ENCODE peak calls at places on chromosomes 1 and 21, in six cellular contexts. One of them, this sample, is unnamed.

GRCh38 chr1:109796484-109797305 is 33.0 kb upstream of the EPS8L3 start:
- DNase-seq in HCEC 1CT: peak; percentile 25
- DNase-seq in activated T-cell treated with anti-CD3 and anti-CD28 coated beads, Interleukin-2, amount 50 U/mL, for 72 hours: no peak
- DNase-seq in T-helper 2 cell: no peak
- DNase-seq in NCI-H1436: no peak
- DNase-seq in memory B cell: no peak
- DNase-seq in this sample: no peak

GRCh38 chr1:167110586-167110985 is 16.7 kb downstream of the STYXL2 start:
- DNase-seq in activated T-cell treated with anti-CD3 and anti-CD28 coated beads, Interleukin-2, amount 50 U/mL, for 72 hours: peak; percentile 21
- DNase-seq in T-helper 2 cell: no peak
- DNase-seq in HCEC 1CT: no peak
- DNase-seq in NCI-H1436: no peak
- DNase-seq in memory B cell: no peak
- DNase-seq in this sample: no peak

GRCh38 chr1:248834343-248834940 is 3.6 kb upstream of the ZNF672 start:
- DNase-seq in NCI-H1436: no peak
- DNase-seq in T-helper 2 cell: no peak
- DNase-seq in memory B cell: no peak
- DNase-seq in HCEC 1CT: no peak
- DNase-seq in activated T-cell treated with anti-CD3 and anti-CD28 coated beads, Interleukin-2, amount 50 U/mL, for 72 hours: no peak
- DNase-seq in this sample: no peak

GRCh38 chr1:185317886-185318310 is 855 bp upstream of the IVNS1ABP start:
- DNase-seq in activated T-cell treated with anti-CD3 and anti-CD28 coated beads, Interleukin-2, amount 50 U/mL, for 72 hours: peak; percentile 79
- DNase-seq in T-helper 2 cell: peak; percentile 17
- DNase-seq in HCEC 1CT: no peak
- DNase-seq in NCI-H1436: peak; percentile 16
- DNase-seq in memory B cell: peak; percentile 72
- DNase-seq in this sample: no peak

GRCh38 chr1:201528631-201529260 is 10.2 kb upstream of the NAV1 start:
- DNase-seq in memory B cell: no peak
- DNase-seq in HCEC 1CT: peak; percentile 27
- DNase-seq in T-helper 2 cell: no peak
- DNase-seq in activated T-cell treated with anti-CD3 and anti-CD28 coated beads, Interleukin-2, amount 50 U/mL, for 72 hours: no peak
- DNase-seq in NCI-H1436: no peak
- DNase-seq in this sample: no peak

GRCh38 chr1:203051841-203052324 is 25.6 kb downstream of the PPFIA4 start:
- DNase-seq in HCEC 1CT: no peak
- DNase-seq in activated T-cell treated with anti-CD3 and anti-CD28 coated beads, Interleukin-2, amount 50 U/mL, for 72 hours: no peak
- DNase-seq in memory B cell: no peak
- DNase-seq in T-helper 2 cell: no peak
- DNase-seq in NCI-H1436: peak; percentile 62
- DNase-seq in this sample: peak; percentile 94

GRCh38 chr1:216044538-216044937 is 378.7 kb downstream of the USH2A start:
- DNase-seq in NCI-H1436: no peak
- DNase-seq in memory B cell: no peak
- DNase-seq in activated T-cell treated with anti-CD3 and anti-CD28 coated beads, Interleukin-2, amount 50 U/mL, for 72 hours: no peak
- DNase-seq in T-helper 2 cell: no peak
- DNase-seq in HCEC 1CT: no peak
- DNase-seq in this sample: no peak

GRCh38 chr1:183023146-183023600 is at the start of gene LAMC1:
- DNase-seq in NCI-H1436: peak; percentile 45
- DNase-seq in activated T-cell treated with anti-CD3 and anti-CD28 coated beads, Interleukin-2, amount 50 U/mL, for 72 hours: peak; percentile 21
- DNase-seq in T-helper 2 cell: no peak
- DNase-seq in memory B cell: peak; percentile 46
- DNase-seq in HCEC 1CT: peak; percentile 78
- DNase-seq in this sample: peak; percentile 89

GRCh38 chr1:176820292-176821056 is 344.0 kb downstream of the ASTN1 start:
- DNase-seq in T-helper 2 cell: no peak
- DNase-seq in memory B cell: no peak
- DNase-seq in HCEC 1CT: peak; percentile 4
- DNase-seq in NCI-H1436: no peak
- DNase-seq in activated T-cell treated with anti-CD3 and anti-CD28 coated beads, Interleukin-2, amount 50 U/mL, for 72 hours: no peak
- DNase-seq in this sample: no peak

GRCh38 chr1:9658186-9658585 is 6.7 kb downstream of the PIK3CD start:
- DNase-seq in activated T-cell treated with anti-CD3 and anti-CD28 coated beads, Interleukin-2, amount 50 U/mL, for 72 hours: peak; percentile 52
- DNase-seq in NCI-H1436: no peak
- DNase-seq in memory B cell: no peak
- DNase-seq in HCEC 1CT: no peak
- DNase-seq in T-helper 2 cell: no peak
- DNase-seq in this sample: no peak

GRCh38 chr1:160837558-160838205 is 25.0 kb downstream of the CD244 start:
- DNase-seq in T-helper 2 cell: peak; percentile 51
- DNase-seq in NCI-H1436: no peak
- DNase-seq in HCEC 1CT: no peak
- DNase-seq in memory B cell: peak; percentile 79
- DNase-seq in activated T-cell treated with anti-CD3 and anti-CD28 coated beads, Interleukin-2, amount 50 U/mL, for 72 hours: peak; percentile 83
- DNase-seq in this sample: no peak

GRCh38 chr1:148379697-148380096 is 103.4 kb downstream of the PPIAL4G start:
- DNase-seq in NCI-H1436: no peak
- DNase-seq in HCEC 1CT: no peak
- DNase-seq in activated T-cell treated with anti-CD3 and anti-CD28 coated beads, Interleukin-2, amount 50 U/mL, for 72 hours: no peak
- DNase-seq in memory B cell: no peak
- DNase-seq in T-helper 2 cell: no peak
- DNase-seq in this sample: no peak

GRCh38 chr1:92623187-92623778 is 136.6 kb upstream of the GFI1 start:
- DNase-seq in activated T-cell treated with anti-CD3 and anti-CD28 coated beads, Interleukin-2, amount 50 U/mL, for 72 hours: no peak
- DNase-seq in HCEC 1CT: peak; percentile 36
- DNase-seq in NCI-H1436: no peak
- DNase-seq in T-helper 2 cell: no peak
- DNase-seq in memory B cell: no peak
- DNase-seq in this sample: peak; percentile 15

GRCh38 chr1:39573097-39573465 is 3.5 kb downstream of the PABPC4 start:
- DNase-seq in HCEC 1CT: no peak
- DNase-seq in activated T-cell treated with anti-CD3 and anti-CD28 coated beads, Interleukin-2, amount 50 U/mL, for 72 hours: no peak
- DNase-seq in T-helper 2 cell: no peak
- DNase-seq in NCI-H1436: no peak
- DNase-seq in memory B cell: no peak
- DNase-seq in this sample: no peak

GRCh38 chr21:31136891-31137290 is 98.6 kb upstream of the KRTAP19-8 start:
- DNase-seq in memory B cell: no peak
- DNase-seq in HCEC 1CT: no peak
- DNase-seq in activated T-cell treated with anti-CD3 and anti-CD28 coated beads, Interleukin-2, amount 50 U/mL, for 72 hours: no peak
- DNase-seq in NCI-H1436: no peak
- DNase-seq in T-helper 2 cell: no peak
- DNase-seq in this sample: no peak

GRCh38 chr1:228927947-228928898 is 192.9 kb downstream of the RHOU start:
- DNase-seq in T-helper 2 cell: no peak
- DNase-seq in NCI-H1436: no peak
- DNase-seq in HCEC 1CT: no peak
- DNase-seq in memory B cell: no peak
- DNase-seq in activated T-cell treated with anti-CD3 and anti-CD28 coated beads, Interleukin-2, amount 50 U/mL, for 72 hours: peak; percentile 22
- DNase-seq in this sample: no peak

GRCh38 chr1:18299441-18300338 is 181.0 kb upstream of the KLHDC7A start:
- DNase-seq in memory B cell: peak; percentile 7
- DNase-seq in HCEC 1CT: no peak
- DNase-seq in NCI-H1436: peak; percentile 21
- DNase-seq in activated T-cell treated with anti-CD3 and anti-CD28 coated beads, Interleukin-2, amount 50 U/mL, for 72 hours: peak; percentile 10
- DNase-seq in T-helper 2 cell: no peak
- DNase-seq in this sample: no peak

GRCh38 chr1:64846573-64847430 is 101.9 kb downstream of the RAVER2 start:
- DNase-seq in T-helper 2 cell: no peak
- DNase-seq in memory B cell: no peak
- DNase-seq in HCEC 1CT: no peak
- DNase-seq in NCI-H1436: no peak
- DNase-seq in activated T-cell treated with anti-CD3 and anti-CD28 coated beads, Interleukin-2, amount 50 U/mL, for 72 hours: no peak
- DNase-seq in this sample: no peak

GRCh38 chr1:67441183-67441582 is 11.0 kb upstream of the SERBP1 start:
- DNase-seq in memory B cell: no peak
- DNase-seq in T-helper 2 cell: no peak
- DNase-seq in NCI-H1436: no peak
- DNase-seq in activated T-cell treated with anti-CD3 and anti-CD28 coated beads, Interleukin-2, amount 50 U/mL, for 72 hours: peak; percentile 52
- DNase-seq in HCEC 1CT: peak; percentile 16
- DNase-seq in this sample: peak; percentile 77

GRCh38 chr1:228007054-228007800 is 429 bp downstream of the WNT3A start:
- DNase-seq in HCEC 1CT: no peak
- DNase-seq in memory B cell: no peak
- DNase-seq in NCI-H1436: no peak
- DNase-seq in activated T-cell treated with anti-CD3 and anti-CD28 coated beads, Interleukin-2, amount 50 U/mL, for 72 hours: no peak
- DNase-seq in T-helper 2 cell: no peak
- DNase-seq in this sample: no peak

GRCh38 chr1:106876384-106876783 is 180.1 kb upstream of the PRMT6 start:
- DNase-seq in memory B cell: no peak
- DNase-seq in HCEC 1CT: no peak
- DNase-seq in T-helper 2 cell: no peak
- DNase-seq in NCI-H1436: no peak
- DNase-seq in activated T-cell treated with anti-CD3 and anti-CD28 coated beads, Interleukin-2, amount 50 U/mL, for 72 hours: no peak
- DNase-seq in this sample: no peak

GRCh38 chr1:44485229-44485932 is 80.3 kb downstream of the RNF220 start:
- DNase-seq in NCI-H1436: peak; percentile 11
- DNase-seq in activated T-cell treated with anti-CD3 and anti-CD28 coated beads, Interleukin-2, amount 50 U/mL, for 72 hours: no peak
- DNase-seq in T-helper 2 cell: no peak
- DNase-seq in memory B cell: no peak
- DNase-seq in HCEC 1CT: peak; percentile 75
- DNase-seq in this sample: peak; percentile 96

GRCh38 chr1:15952317-15953258 is 23.3 kb downstream of the ZBTB17 start:
- DNase-seq in memory B cell: no peak
- DNase-seq in NCI-H1436: no peak
- DNase-seq in T-helper 2 cell: no peak
- DNase-seq in activated T-cell treated with anti-CD3 and anti-CD28 coated beads, Interleukin-2, amount 50 U/mL, for 72 hours: peak; percentile 70
- DNase-seq in HCEC 1CT: peak; percentile 100
- DNase-seq in this sample: peak; percentile 98

GRCh38 chr1:67339623-67340343 is 32.1 kb downstream of the IL12RB2 start:
- DNase-seq in HCEC 1CT: peak; percentile 78
- DNase-seq in memory B cell: no peak
- DNase-seq in T-helper 2 cell: no peak
- DNase-seq in NCI-H1436: no peak
- DNase-seq in activated T-cell treated with anti-CD3 and anti-CD28 coated beads, Interleukin-2, amount 50 U/mL, for 72 hours: peak; percentile 59
- DNase-seq in this sample: peak; percentile 91

GRCh38 chr1:206705187-206705586 is 20.5 kb downstream of the MAPKAPK2 start:
- DNase-seq in HCEC 1CT: peak; percentile 66
- DNase-seq in memory B cell: no peak
- DNase-seq in T-helper 2 cell: no peak
- DNase-seq in NCI-H1436: peak; percentile 85
- DNase-seq in activated T-cell treated with anti-CD3 and anti-CD28 coated beads, Interleukin-2, amount 50 U/mL, for 72 hours: no peak
- DNase-seq in this sample: peak; percentile 95

GRCh38 chr1:54995835-54996234 is 2.9 kb upstream of the BSND start:
- DNase-seq in HCEC 1CT: no peak
- DNase-seq in T-helper 2 cell: no peak
- DNase-seq in NCI-H1436: no peak
- DNase-seq in memory B cell: no peak
- DNase-seq in activated T-cell treated with anti-CD3 and anti-CD28 coated beads, Interleukin-2, amount 50 U/mL, for 72 hours: peak; percentile 25
- DNase-seq in this sample: no peak

GRCh38 chr1:53446051-53446450 is 13.1 kb upstream of the DMRTB1 start:
- DNase-seq in memory B cell: no peak
- DNase-seq in T-helper 2 cell: no peak
- DNase-seq in activated T-cell treated with anti-CD3 and anti-CD28 coated beads, Interleukin-2, amount 50 U/mL, for 72 hours: no peak
- DNase-seq in NCI-H1436: no peak
- DNase-seq in HCEC 1CT: peak; percentile 3
- DNase-seq in this sample: no peak

GRCh38 chr1:204659061-204659460 is 26.5 kb downstream of the LRRN2 start:
- DNase-seq in HCEC 1CT: no peak
- DNase-seq in memory B cell: no peak
- DNase-seq in T-helper 2 cell: no peak
- DNase-seq in NCI-H1436: peak; percentile 89
- DNase-seq in activated T-cell treated with anti-CD3 and anti-CD28 coated beads, Interleukin-2, amount 50 U/mL, for 72 hours: no peak
- DNase-seq in this sample: peak; percentile 4

GRCh38 chr1:184242507-184242943 is 144.3 kb upstream of the C1orf21 start:
- DNase-seq in activated T-cell treated with anti-CD3 and anti-CD28 coated beads, Interleukin-2, amount 50 U/mL, for 72 hours: no peak
- DNase-seq in memory B cell: no peak
- DNase-seq in T-helper 2 cell: no peak
- DNase-seq in HCEC 1CT: peak; percentile 82
- DNase-seq in NCI-H1436: no peak
- DNase-seq in this sample: peak; percentile 57